ENCODE peak calls at places on chromosomes 13 and 19, in six cellular contexts. Q is heart right ventricle, G is kidney epithelial cell, O is lower leg skin, Z is HCT116, I is AG04450. U is an unnamed sample.

GRCh38 chr19:48353682-48354081 is 10.1 kb downstream of the TMEM143 start:
- DNase-seq in Q (no peak), G (no peak), O (no peak), Z (no peak), I (no peak), U (no peak)

GRCh38 chr19:38718747-38719543 is 25.3 kb downstream of the CAPN12 start:
- DNase-seq in Q (peak; percentile 70), G (no peak), O (no peak), Z (no peak), I (no peak), U (peak; percentile 48)

GRCh38 chr13:101612736-101613135 is 160.3 kb downstream of the ITGBL1 start:
- DNase-seq in Q (no peak), G (no peak), O (no peak), Z (no peak), I (no peak), U (no peak)

GRCh38 chr19:34253711-34254551 is 423 bp upstream of the GARRE1 start:
- DNase-seq in Q (peak; percentile 90), G (no peak), O (peak; percentile 68), Z (no peak), I (no peak), U (no peak)

GRCh38 chr13:96527497-96527896 is 437.6 kb downstream of the HS6ST3 start:
- DNase-seq in Q (no peak), G (no peak), O (no peak), Z (no peak), I (no peak), U (no peak)

GRCh38 chr19:51131780-51132680 is 7.3 kb downstream of the SIGLEC9 start:
- DNase-seq in Q (peak; percentile 69), G (no peak), O (no peak), Z (peak; percentile 10), I (peak; percentile 42), U (peak; percentile 86)

GRCh38 chr19:2039082-2039958 is 11.7 kb downstream of the MKNK2 start:
- DNase-seq in Q (no peak), G (no peak), O (no peak), Z (no peak), I (no peak), U (no peak)

GRCh38 chr19:56477429-56478338 is 539 bp upstream of the ZNF667 start:
- DNase-seq in Q (peak; percentile 94), G (peak; percentile 69), O (peak; percentile 77), Z (no peak), I (peak; percentile 74), U (peak; percentile 94)

GRCh38 chr13:21079206-21079605 is 17.8 kb upstream of the LATS2 start:
- DNase-seq in Q (no peak), G (no peak), O (no peak), Z (no peak), I (no peak), U (no peak)

GRCh38 chr13:40672310-40673060 is 6.0 kb upstream of the FOXO1 start:
- DNase-seq in Q (no peak), G (no peak), O (no peak), Z (peak; percentile 57), I (peak; percentile 15), U (peak; percentile 62)

GRCh38 chr19:3606690-3607289 is at the start of gene TBXA2R:
- DNase-seq in Q (peak; percentile 77), G (no peak), O (peak; percentile 41), Z (peak; percentile 19), I (no peak), U (peak; percentile 57)

GRCh38 chr13:77789386-77789785 is 91.9 kb downstream of the SLAIN1 start:
- DNase-seq in Q (no peak), G (no peak), O (no peak), Z (no peak), I (no peak), U (no peak)

GRCh38 chr13:109744512-109745051 is 41.8 kb downstream of the IRS2 start:
- DNase-seq in Q (peak; percentile 59), G (no peak), O (no peak), Z (no peak), I (peak; percentile 81), U (peak; percentile 97)

GRCh38 chr13:23947893-23948292 is 50.6 kb upstream of the C1QTNF9B start:
- DNase-seq in Q (no peak), G (no peak), O (no peak), Z (no peak), I (no peak), U (no peak)

GRCh38 chr19:54172413-54172763 is 572 bp downstream of the TMC4 start:
- DNase-seq in Q (no peak), G (no peak), O (no peak), Z (no peak), I (no peak), U (no peak)

GRCh38 chr13:75761373-75761772 is 125.2 kb downstream of the LMO7 start:
- DNase-seq in Q (no peak), G (no peak), O (no peak), Z (no peak), I (no peak), U (peak; percentile 31)

GRCh38 chr19:41409288-41409687 is 11.7 kb downstream of the BCKDHA start:
- DNase-seq in Q (peak; percentile 61), G (peak; percentile 56), O (no peak), Z (peak; percentile 28), I (no peak), U (peak; percentile 51)

GRCh38 chr19:55251296-55252081 is 7.3 kb downstream of the PPP6R1 start:
- DNase-seq in Q (no peak), G (peak; percentile 53), O (no peak), Z (no peak), I (no peak), U (peak; percentile 27)

GRCh38 chr19:18425515-18426415 is 6.6 kb downstream of the SSBP4 start:
- DNase-seq in Q (peak; percentile 78), G (no peak), O (no peak), Z (no peak), I (no peak), U (peak; percentile 65)

GRCh38 chr13:51825165-51825592 is 19.8 kb downstream of the TMEM272 start:
- DNase-seq in Q (no peak), G (no peak), O (no peak), Z (no peak), I (no peak), U (peak; percentile 81)

GRCh38 chr19:11408591-11408990 is 10.5 kb downstream of the RGL3 start:
- DNase-seq in Q (no peak), G (no peak), O (no peak), Z (no peak), I (no peak), U (no peak)

GRCh38 chr19:17565611-17566010 is 10.2 kb downstream of the COLGALT1 start:
- DNase-seq in Q (no peak), G (no peak), O (no peak), Z (no peak), I (no peak), U (no peak)

GRCh38 chr13:46288570-46289259 is 77.0 kb downstream of the LRRC63 start:
- DNase-seq in Q (no peak), G (peak; percentile 14), O (no peak), Z (peak; percentile 39), I (no peak), U (peak; percentile 65)

GRCh38 chr19:12733369-12733896 is 1.1 kb downstream of the TRIR start:
- DNase-seq in Q (no peak), G (no peak), O (no peak), Z (no peak), I (no peak), U (peak; percentile 49)

GRCh38 chr19:16883518-16883917 is 5.3 kb upstream of the F2RL3 start:
- DNase-seq in Q (no peak), G (no peak), O (no peak), Z (no peak), I (no peak), U (no peak)

GRCh38 chr13:42266464-42266863 is 5.5 kb upstream of the AKAP11 start:
- DNase-seq in Q (peak; percentile 11), G (no peak), O (no peak), Z (no peak), I (peak; percentile 29), U (peak; percentile 76)

GRCh38 chr19:42074513-42075363 is 1.2 kb upstream of the ZNF574 start:
- DNase-seq in Q (no peak), G (no peak), O (no peak), Z (no peak), I (no peak), U (no peak)

GRCh38 chr19:42497492-42498226 is 30.6 kb downstream of the CEACAM1 start:
- DNase-seq in Q (no peak), G (no peak), O (no peak), Z (no peak), I (no peak), U (no peak)

GRCh38 chr19:54434112-54434861 is 14.7 kb upstream of the LENG8 start:
- DNase-seq in Q (peak; percentile 3), G (no peak), O (no peak), Z (no peak), I (no peak), U (no peak)

GRCh38 chr13:43267916-43268315 is 244.5 kb downstream of the DNAJC15 start:
- DNase-seq in Q (no peak), G (no peak), O (no peak), Z (no peak), I (no peak), U (no peak)
- H3K4me3 ChIP-seq in Q (no peak overlapping the region), G (no peak overlapping the region), O (no peak overlapping the region), Z (no peak overlapping the region), I (no peak overlapping the region), U (no peak overlapping the region)

GRCh38 chr19:43546581-43546980 is 13.6 kb downstream of the ZNF575 start:
- DNase-seq in Q (no peak), G (no peak), O (no peak), Z (no peak), I (no peak), U (no peak)
- H3K4me3 ChIP-seq in Q (no peak overlapping the region), G (no peak overlapping the region), O (no peak overlapping the region), Z (no peak overlapping the region), I (no peak overlapping the region), U (no peak overlapping the region)

DNA sequence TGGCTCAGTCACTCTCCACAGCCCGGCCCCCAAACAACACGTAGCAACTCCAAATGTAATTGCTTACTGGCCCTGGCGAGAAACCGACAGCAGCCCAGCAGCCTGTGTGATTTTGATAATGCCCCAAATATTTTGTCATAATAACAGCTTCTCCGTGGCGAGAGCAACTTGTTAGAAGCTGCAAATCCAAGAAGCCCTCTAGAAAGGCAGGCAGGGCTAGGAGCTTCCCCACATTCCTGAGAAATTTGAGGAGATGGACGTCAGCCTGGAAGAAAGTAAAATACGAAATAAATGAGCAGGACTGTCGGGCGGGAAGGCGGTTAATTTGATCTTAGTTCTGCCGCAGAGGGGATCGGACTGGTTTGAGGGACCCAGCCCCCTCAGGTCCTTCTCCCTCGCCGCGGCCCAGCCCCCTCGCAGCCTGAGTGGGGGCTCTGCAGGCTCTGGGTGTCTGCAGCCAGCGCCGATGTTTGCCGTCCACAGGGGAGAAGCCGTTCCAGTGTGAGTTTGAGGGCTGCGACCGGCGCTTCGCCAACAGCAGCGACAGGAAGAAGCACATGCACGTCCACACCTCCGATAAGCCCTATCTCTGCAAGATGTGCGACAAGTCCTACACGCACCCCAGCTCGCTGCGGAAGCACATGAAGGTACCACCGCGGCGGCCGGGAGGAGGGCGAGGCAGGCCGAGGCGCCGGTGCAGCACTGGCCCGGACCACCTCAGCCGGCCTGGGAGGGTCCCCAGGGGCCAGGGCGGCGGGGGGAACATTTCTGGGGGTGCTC is 3.1 kb downstream of the ZIC2 start:
- DNase-seq in Q (no peak), G (no peak), O (no peak), Z (no peak), I (no peak), U (no peak)
- H3K4me3 ChIP-seq in Q (no peak overlapping the region), G (no peak overlapping the region), O (no peak overlapping the region), Z (no peak overlapping the region), I (no peak overlapping the region), U (no peak overlapping the region)

DNA sequence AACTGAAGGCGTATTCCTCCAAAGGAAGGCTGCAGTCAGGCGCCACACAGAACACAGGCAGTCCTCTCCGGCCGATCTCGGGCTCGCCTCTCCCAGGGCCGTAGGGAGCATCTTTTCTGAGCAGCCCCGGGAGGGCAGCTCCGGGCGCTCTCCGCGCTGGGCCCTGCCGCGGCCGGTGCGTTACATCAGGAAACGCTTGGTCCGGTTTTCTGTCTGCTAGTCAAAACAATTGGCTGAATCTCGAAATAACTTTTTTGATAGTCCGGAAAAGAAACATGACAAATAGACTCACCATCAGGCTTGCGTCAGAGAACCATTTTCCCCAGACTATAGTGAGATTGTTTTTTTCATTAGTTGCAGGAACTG is 115.4 kb downstream of the KCNRG start:
- DNase-seq in Q (peak; percentile 36), G (no peak), O (no peak), Z (no peak), I (no peak), U (peak; percentile 69)
- H3K4me3 ChIP-seq in Q (peak overlapping the region; percentile 59), G (peak overlapping the region; percentile 26), O (peak overlapping the region; percentile 6), Z (peak overlapping the region; percentile 44), I (peak overlapping the region; percentile 53), U (peak overlapping the region; percentile 49)

U was measured in fibroblast of pulmonary artery.